ENCODE peak calls at places on chromosomes 2 and 18, in nine cellular contexts. O, X, M, I, S, B, Y, Q and H are unnamed samples.

GRCh38 chr2:200063155-200063554 is 107.8 kb downstream of the MAIP1 start:
- DNase-seq in I (no peak), B (no peak), O (no peak), M (no peak), S (no peak), Y (no peak), Q (no peak), X (no peak), H (no peak)

GRCh38 chr2:26011990-26012856 is 21.7 kb upstream of the RAB10 start:
- DNase-seq in M (peak; percentile 81), Y (peak; percentile 91), I (peak; percentile 25), O (peak; percentile 82), X (peak; percentile 70), S (no peak), B (no peak), Q (no peak), H (peak; percentile 54)

GRCh38 chr2:195861821-195862220 is 204.8 kb downstream of the SLC39A10 start:
- DNase-seq in O (no peak), S (no peak), X (no peak), Q (no peak), I (no peak), M (peak; percentile 79), B (no peak), Y (no peak), H (no peak)

GRCh38 chr2:160433466-160434172 is 60.0 kb downstream of the RBMS1 start:
- DNase-seq in B (no peak), Q (no peak), M (no peak), X (peak; percentile 58), I (no peak), S (no peak), O (peak; percentile 79), Y (no peak), H (peak; percentile 46)

GRCh38 chr2:52145005-52145404 is 1113.1 kb upstream of the NRXN1 start:
- DNase-seq in S (no peak), I (peak; percentile 15), M (peak; percentile 47), O (no peak), B (no peak), Q (no peak), Y (no peak), X (no peak), H (peak; percentile 51)

GRCh38 chr2:217105733-217106649 is 246.1 kb upstream of the TNP1 start:
- DNase-seq in Y (no peak), S (no peak), B (no peak), O (peak; percentile 94), M (peak; percentile 95), I (peak; percentile 89), Q (no peak), X (no peak), H (peak; percentile 87)

GRCh38 chr2:18345848-18346247 is 214.6 kb downstream of the RDH14 start:
- DNase-seq in X (no peak), S (no peak), M (peak; percentile 72), Q (no peak), Y (no peak), I (peak; percentile 40), O (peak; percentile 82), B (no peak), H (peak; percentile 54)

GRCh38 chr2:101278925-101279324 is 26.2 kb downstream of the CNOT11 start:
- DNase-seq in Q (no peak), X (no peak), O (no peak), M (no peak), S (no peak), I (no peak), Y (no peak), B (no peak), H (no peak)

GRCh38 chr2:81481994-81482368 is 1177.4 kb upstream of the LRRTM1 start:
- DNase-seq in I (no peak), X (no peak), B (no peak), Y (no peak), Q (no peak), O (no peak), S (no peak), M (no peak), H (no peak)

GRCh38 chr2:227629435-227629834 is 12.1 kb downstream of the SCYGR4 start:
- DNase-seq in Q (no peak), Y (no peak), I (no peak), O (no peak), X (no peak), S (no peak), M (no peak), B (no peak), H (no peak)

GRCh38 chr2:20781656-20782265 is 41.1 kb downstream of the LDAH start:
- DNase-seq in X (peak; percentile 49), M (peak; percentile 7), Y (peak; percentile 49), O (peak; percentile 60), I (peak; percentile 8), B (no peak), Q (peak; percentile 36), S (no peak), H (peak; percentile 61)

GRCh38 chr2:182866461-182867369 is at the start of gene FRZB:
- DNase-seq in Q (peak; percentile 66), I (peak; percentile 79), O (peak; percentile 34), M (peak; percentile 73), S (peak; percentile 39), B (peak; percentile 73), Y (peak; percentile 91), X (no peak), H (peak; percentile 75)

GRCh38 chr2:123738643-123739042 is 286.4 kb upstream of the CNTNAP5 start:
- DNase-seq in S (no peak), Q (no peak), I (no peak), M (no peak), O (peak; percentile 93), X (peak; percentile 4), Y (no peak), B (no peak), H (no peak)

GRCh38 chr18:577606-578005 is 2.6 kb upstream of the CETN1 start:
- DNase-seq in O (no peak), Y (no peak), B (no peak), Q (no peak), S (no peak), I (no peak), M (no peak), X (no peak), H (peak; percentile 5)

GRCh38 chr18:580154-580553 is at the start of gene CETN1:
- DNase-seq in O (no peak), M (no peak), I (no peak), X (no peak), Q (no peak), B (no peak), S (no peak), Y (no peak), H (no peak)

GRCh38 chr18:581106-581505 is 926 bp downstream of the CETN1 start:
- DNase-seq in I (no peak), M (no peak), Y (peak; percentile 22), X (no peak), S (no peak), Q (no peak), B (no peak), O (no peak), H (no peak)

GRCh38 chr18:576924-577323 is 3.3 kb upstream of the CETN1 start:
- DNase-seq in B (no peak), S (no peak), I (no peak), O (no peak), Q (no peak), Y (no peak), M (no peak), X (no peak), H (no peak)

DNA sequence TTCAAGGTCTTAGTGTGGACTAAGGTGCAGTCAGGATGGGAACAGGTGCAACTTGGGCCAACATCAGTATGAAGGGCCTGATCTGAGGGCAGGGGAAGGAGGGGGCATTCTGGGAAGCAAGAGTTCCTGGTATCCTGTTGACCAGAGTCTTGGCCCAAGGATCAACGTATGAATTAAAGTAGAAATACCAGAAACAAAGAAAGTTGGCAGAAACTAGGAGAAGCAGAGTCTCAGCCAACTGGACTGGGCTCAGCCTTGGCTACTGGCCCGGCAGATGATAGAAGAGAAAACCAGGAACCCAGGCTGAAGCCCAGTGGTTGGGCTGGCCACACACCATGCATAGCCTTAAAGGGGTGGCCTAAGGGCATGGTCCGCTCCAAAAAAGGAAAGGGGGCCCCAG is 2.3 kb downstream of the CETN1 start:
- DNase-seq in X (no peak), Y (no peak), S (no peak), Q (no peak), B (no peak), I (no peak), M (no peak), O (no peak), H (no peak)
- TF ChIP-seq CTCF in X (no peak), Y (no peak), S (no peak), Q (no peak), B (no peak), I (no peak), M (no peak), O (no peak), H (no peak)

DNA sequence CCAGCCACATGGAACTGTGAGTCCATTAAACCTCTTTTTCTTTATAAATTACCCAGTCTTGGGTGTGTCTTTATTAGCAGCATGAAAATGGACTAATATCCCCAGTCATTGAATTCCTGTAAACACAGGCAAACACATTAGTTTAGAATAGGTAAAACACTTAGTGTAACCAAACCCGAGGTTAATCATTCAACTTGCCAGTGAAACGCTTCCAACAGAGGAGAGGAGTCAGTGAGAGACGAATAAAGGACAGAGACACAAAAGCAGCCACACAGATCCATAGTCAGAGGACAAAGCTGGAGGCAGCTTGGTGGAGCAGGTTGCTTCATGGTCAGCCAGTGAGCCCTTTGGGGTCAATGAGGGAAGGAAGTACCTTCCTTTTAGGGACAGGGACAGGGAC is 348.1 kb downstream of the TGIF1 start:
- DNase-seq in M (no peak), S (no peak), X (no peak), B (no peak), O (no peak), I (no peak), Y (no peak), Q (no peak), H (no peak)
- TF ChIP-seq CTCF in M (no peak), S (no peak), X (no peak), B (no peak), O (no peak), I (no peak), Y (no peak), Q (no peak), H (no peak)

GRCh38 chr2:238024986-238025385 is 35.8 kb upstream of the SCLY start:
- DNase-seq in Q (no peak), S (no peak), O (peak; percentile 93), I (peak; percentile 56), X (no peak), M (peak; percentile 89), B (no peak), Y (no peak), H (peak; percentile 36)
- TF ChIP-seq CTCF in Q (no peak), S (no peak), O (peak; percentile 11), I (no peak), X (no peak), M (peak; percentile 4), B (no peak), Y (no peak), H (no peak)

GRCh38 chr2:23520256-23520655 is 135.3 kb downstream of the KLHL29 start:
- DNase-seq in Q (no peak), I (no peak), S (no peak), X (no peak), M (no peak), B (no peak), O (no peak), Y (no peak), H (no peak)
- TF ChIP-seq CTCF in Q (no peak), I (no peak), S (no peak), X (no peak), M (no peak), B (no peak), O (no peak), Y (no peak), H (no peak)